ENCODE peak calls at places on chromosome 13, in eight cellular contexts. One of them, this sample, is unnamed.

GRCh38 chr13:87666826-87667225 is 4.3 kb upstream of the SLITRK5 start:
- DNase-seq in pancreas: no peak
- DNase-seq in brain microvascular endothelial cell: no peak
- DNase-seq in hepatocyte: no peak
- DNase-seq in tibial artery: no peak
- DNase-seq in astrocyte: no peak
- DNase-seq in uterus: no peak
- DNase-seq in AG04450: no peak
- DNase-seq in this sample: no peak

GRCh38 chr13:113207890-113208423 is 512 bp downstream of the PCID2 start:
- DNase-seq in AG04450: no peak
- DNase-seq in tibial artery: no peak
- DNase-seq in hepatocyte: peak
- DNase-seq in brain microvascular endothelial cell: peak
- DNase-seq in astrocyte: peak
- DNase-seq in uterus: no peak
- DNase-seq in pancreas: peak
- DNase-seq in this sample: no peak

GRCh38 chr13:98563071-98563470 is 13.8 kb downstream of the STK24 start:
- DNase-seq in tibial artery: no peak
- DNase-seq in hepatocyte: no peak
- DNase-seq in brain microvascular endothelial cell: no peak
- DNase-seq in pancreas: no peak
- DNase-seq in uterus: no peak
- DNase-seq in astrocyte: no peak
- DNase-seq in AG04450: no peak
- DNase-seq in this sample: no peak

GRCh38 chr13:71621152-71622124 is 245.6 kb downstream of the DACH1 start:
- DNase-seq in pancreas: no peak
- DNase-seq in AG04450: no peak
- DNase-seq in tibial artery: no peak
- DNase-seq in astrocyte: no peak
- DNase-seq in brain microvascular endothelial cell: no peak
- DNase-seq in uterus: no peak
- DNase-seq in hepatocyte: no peak
- DNase-seq in this sample: no peak

GRCh38 chr13:29524641-29525040 is 70.8 kb downstream of the SLC7A1 start:
- DNase-seq in tibial artery: no peak
- DNase-seq in brain microvascular endothelial cell: no peak
- DNase-seq in AG04450: no peak
- DNase-seq in astrocyte: no peak
- DNase-seq in hepatocyte: no peak
- DNase-seq in pancreas: no peak
- DNase-seq in uterus: no peak
- DNase-seq in this sample: no peak

GRCh38 chr13:34474469-34474868 is 467.6 kb upstream of the NBEA start:
- DNase-seq in tibial artery: no peak
- DNase-seq in uterus: no peak
- DNase-seq in AG04450: no peak
- DNase-seq in astrocyte: no peak
- DNase-seq in pancreas: no peak
- DNase-seq in hepatocyte: no peak
- DNase-seq in brain microvascular endothelial cell: no peak
- DNase-seq in this sample: no peak

GRCh38 chr13:24540236-24541126 is 27.9 kb upstream of the PARP4 start:
- DNase-seq in tibial artery: no peak
- DNase-seq in hepatocyte: peak
- DNase-seq in brain microvascular endothelial cell: no peak
- DNase-seq in pancreas: no peak
- DNase-seq in uterus: no peak
- DNase-seq in astrocyte: no peak
- DNase-seq in AG04450: no peak
- DNase-seq in this sample: no peak

GRCh38 chr13:90485441-90485840 is 862.0 kb upstream of the MIR17HG start:
- DNase-seq in tibial artery: no peak
- DNase-seq in brain microvascular endothelial cell: peak
- DNase-seq in uterus: no peak
- DNase-seq in pancreas: no peak
- DNase-seq in astrocyte: peak
- DNase-seq in hepatocyte: no peak
- DNase-seq in AG04450: no peak
- DNase-seq in this sample: peak

GRCh38 chr13:74136089-74136658 is 2.0 kb upstream of the KLF12 start:
- DNase-seq in uterus: no peak
- DNase-seq in hepatocyte: peak
- DNase-seq in tibial artery: peak
- DNase-seq in pancreas: no peak
- DNase-seq in brain microvascular endothelial cell: peak
- DNase-seq in astrocyte: peak
- DNase-seq in AG04450: no peak
- DNase-seq in this sample: no peak

GRCh38 chr13:110699148-110700145 is 6.5 kb downstream of the CARS2 start:
- DNase-seq in tibial artery: no peak
- DNase-seq in AG04450: no peak
- DNase-seq in hepatocyte: no peak
- DNase-seq in astrocyte: no peak
- DNase-seq in uterus: no peak
- DNase-seq in pancreas: no peak
- DNase-seq in brain microvascular endothelial cell: no peak
- DNase-seq in this sample: no peak

GRCh38 chr13:62747152-62747551 is 1331.5 kb upstream of the PCDH20 start:
- DNase-seq in astrocyte: no peak
- DNase-seq in AG04450: no peak
- DNase-seq in brain microvascular endothelial cell: no peak
- DNase-seq in pancreas: no peak
- DNase-seq in uterus: no peak
- DNase-seq in tibial artery: no peak
- DNase-seq in hepatocyte: no peak
- DNase-seq in this sample: no peak

GRCh38 chr13:93296584-93296983 is 70.0 kb downstream of the GPC6 start:
- DNase-seq in pancreas: no peak
- DNase-seq in tibial artery: no peak
- DNase-seq in hepatocyte: no peak
- DNase-seq in AG04450: no peak
- DNase-seq in uterus: no peak
- DNase-seq in brain microvascular endothelial cell: no peak
- DNase-seq in astrocyte: no peak
- DNase-seq in this sample: no peak

GRCh38 chr13:60755380-60756163 is 358.6 kb downstream of the TDRD3 start:
- DNase-seq in tibial artery: no peak
- DNase-seq in AG04450: no peak
- DNase-seq in pancreas: no peak
- DNase-seq in brain microvascular endothelial cell: no peak
- DNase-seq in hepatocyte: peak
- DNase-seq in uterus: no peak
- DNase-seq in astrocyte: no peak
- DNase-seq in this sample: peak

GRCh38 chr13:45749026-45749759 is 47.1 kb downstream of the CBY2 start:
- DNase-seq in astrocyte: no peak
- DNase-seq in uterus: no peak
- DNase-seq in brain microvascular endothelial cell: no peak
- DNase-seq in tibial artery: no peak
- DNase-seq in hepatocyte: no peak
- DNase-seq in pancreas: no peak
- DNase-seq in AG04450: no peak
- DNase-seq in this sample: peak

GRCh38 chr13:24284876-24285275 is 24.5 kb upstream of the C1QTNF9 start:
- DNase-seq in brain microvascular endothelial cell: no peak
- DNase-seq in pancreas: no peak
- DNase-seq in AG04450: no peak
- DNase-seq in tibial artery: no peak
- DNase-seq in uterus: no peak
- DNase-seq in hepatocyte: no peak
- DNase-seq in astrocyte: no peak
- DNase-seq in this sample: no peak

GRCh38 chr13:99605417-99606321 is 104.4 kb downstream of the TM9SF2 start:
- DNase-seq in astrocyte: peak
- DNase-seq in pancreas: peak
- DNase-seq in hepatocyte: peak
- DNase-seq in uterus: peak
- DNase-seq in AG04450: no peak
- DNase-seq in brain microvascular endothelial cell: no peak
- DNase-seq in tibial artery: peak
- DNase-seq in this sample: no peak

GRCh38 chr13:42832341-42833153 is 51.2 kb downstream of the FAM216B start:
- DNase-seq in pancreas: no peak
- DNase-seq in tibial artery: no peak
- DNase-seq in hepatocyte: peak
- DNase-seq in astrocyte: peak
- DNase-seq in brain microvascular endothelial cell: peak
- DNase-seq in uterus: no peak
- DNase-seq in AG04450: no peak
- DNase-seq in this sample: no peak

GRCh38 chr13:59318320-59318930 is 845.3 kb downstream of the DIAPH3 start:
- DNase-seq in pancreas: peak
- DNase-seq in brain microvascular endothelial cell: peak
- DNase-seq in tibial artery: peak
- DNase-seq in AG04450: peak
- DNase-seq in astrocyte: peak
- DNase-seq in uterus: peak
- DNase-seq in hepatocyte: peak
- DNase-seq in this sample: peak

GRCh38 chr13:102277286-102277685 is 124.6 kb downstream of the FGF14 start:
- DNase-seq in hepatocyte: no peak
- DNase-seq in brain microvascular endothelial cell: no peak
- DNase-seq in uterus: peak
- DNase-seq in astrocyte: no peak
- DNase-seq in tibial artery: no peak
- DNase-seq in pancreas: no peak
- DNase-seq in AG04450: no peak
- DNase-seq in this sample: no peak

DNA sequence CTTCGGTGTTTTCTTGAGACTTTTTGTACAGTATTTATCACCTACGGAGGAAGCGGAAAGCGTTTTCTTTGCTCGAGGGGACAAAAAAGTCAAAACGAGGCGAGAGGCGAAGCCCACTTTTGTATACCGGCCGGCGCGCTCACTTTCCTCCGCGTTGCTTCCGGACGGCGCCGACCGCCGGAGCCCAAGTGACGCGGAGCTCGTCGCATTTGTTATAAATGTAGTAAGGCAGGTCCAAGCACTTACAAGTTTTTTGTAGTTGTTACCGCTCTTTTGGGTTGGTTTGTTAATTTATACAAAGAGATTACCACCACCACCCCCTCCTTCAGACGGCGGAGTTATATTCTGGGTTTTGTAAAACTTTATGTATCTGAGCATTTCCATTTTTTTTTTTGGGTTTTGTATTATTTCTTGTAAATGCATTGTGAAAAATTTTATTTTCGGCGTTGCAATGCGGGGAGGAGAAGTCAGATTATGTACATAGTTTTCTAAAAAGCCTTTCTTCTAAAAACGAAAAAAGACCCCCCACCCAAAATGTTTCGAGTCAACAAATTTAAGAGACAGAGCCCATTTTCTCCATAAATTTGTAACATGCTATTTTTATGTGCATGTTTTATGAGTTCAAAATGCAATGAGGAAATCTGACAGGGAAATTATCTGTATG is 2.2 kb downstream of the SOX1 start:
- DNase-seq in hepatocyte: no peak
- DNase-seq in tibial artery: no peak
- DNase-seq in pancreas: no peak
- DNase-seq in AG04450: no peak
- DNase-seq in brain microvascular endothelial cell: no peak
- DNase-seq in uterus: no peak
- DNase-seq in astrocyte: no peak
- DNase-seq in this sample: no peak
- H3K4me3 ChIP-seq in hepatocyte: no peak
- H3K4me3 ChIP-seq in tibial artery: no peak
- H3K4me3 ChIP-seq in pancreas: no peak
- H3K4me3 ChIP-seq in AG04450: no peak
- H3K4me3 ChIP-seq in brain microvascular endothelial cell: no peak
- H3K4me3 ChIP-seq in uterus: no peak
- H3K4me3 ChIP-seq in astrocyte: no peak
- H3K4me3 ChIP-seq in this sample: no peak

DNA sequence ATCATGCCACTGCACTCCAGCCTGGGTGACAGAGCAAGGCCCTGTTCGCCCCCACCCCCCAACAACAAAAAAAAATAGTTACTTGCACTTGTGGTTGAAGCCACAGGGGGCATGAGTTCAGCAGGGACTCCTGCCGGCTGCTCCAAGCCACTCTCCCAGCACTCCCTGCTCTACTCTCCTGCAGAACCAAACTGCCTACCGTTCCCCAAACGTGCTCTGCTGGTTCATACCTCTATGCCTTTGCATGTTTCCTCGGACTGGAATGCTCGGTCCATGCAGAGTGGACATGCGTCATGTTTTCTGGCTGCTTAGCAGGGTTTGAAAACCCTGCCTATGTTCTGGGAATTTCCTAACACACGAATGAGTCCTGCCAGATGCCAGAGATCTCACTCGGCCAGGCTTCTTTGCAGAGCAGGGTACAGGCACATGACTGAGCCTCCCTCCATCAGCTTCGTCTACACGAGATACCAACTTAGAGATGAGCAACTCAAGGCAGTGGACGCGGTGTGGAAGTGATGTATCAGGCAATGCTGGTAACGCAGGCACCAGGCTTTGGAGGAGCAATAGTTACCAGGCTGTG is 8.5 kb upstream of the SLC25A15 start:
- DNase-seq in hepatocyte: no peak
- DNase-seq in AG04450: no peak
- DNase-seq in tibial artery: no peak
- DNase-seq in brain microvascular endothelial cell: peak
- DNase-seq in pancreas: no peak
- DNase-seq in uterus: no peak
- DNase-seq in astrocyte: no peak
- DNase-seq in this sample: no peak
- TF ChIP-seq CTCF in hepatocyte: no peak
- TF ChIP-seq CTCF in AG04450: peak
- TF ChIP-seq CTCF in tibial artery: no peak
- TF ChIP-seq CTCF in brain microvascular endothelial cell: peak
- TF ChIP-seq CTCF in pancreas: no peak
- TF ChIP-seq CTCF in uterus: no peak
- TF ChIP-seq CTCF in astrocyte: no peak
- TF ChIP-seq CTCF in this sample: peak

DNA sequence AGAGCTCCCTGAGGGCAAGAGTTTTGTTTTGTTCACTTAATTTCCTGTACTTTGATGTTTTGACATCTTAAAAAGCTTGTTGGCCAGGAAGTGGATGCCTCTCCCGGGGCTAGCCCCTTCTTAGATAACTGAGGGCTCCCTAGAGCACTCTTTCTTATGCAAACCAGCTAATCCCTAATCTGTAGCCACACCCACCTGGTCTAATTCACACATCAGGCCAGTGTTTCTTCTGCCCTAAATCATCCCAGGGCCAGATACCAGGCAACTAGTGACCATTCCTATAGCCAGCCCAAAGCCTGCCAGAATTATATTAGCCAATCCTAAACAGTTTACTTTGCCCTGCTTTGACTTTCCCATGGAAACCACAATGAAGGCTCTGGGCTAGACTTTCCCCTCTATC is 24.7 kb downstream of the WBP4 start:
- DNase-seq in hepatocyte: no peak
- DNase-seq in pancreas: no peak
- DNase-seq in AG04450: no peak
- DNase-seq in uterus: no peak
- DNase-seq in brain microvascular endothelial cell: no peak
- DNase-seq in tibial artery: no peak
- DNase-seq in astrocyte: no peak
- DNase-seq in this sample: no peak
- H3K4me3 ChIP-seq in hepatocyte: no peak
- H3K4me3 ChIP-seq in pancreas: no peak
- H3K4me3 ChIP-seq in AG04450: no peak
- H3K4me3 ChIP-seq in uterus: no peak
- H3K4me3 ChIP-seq in brain microvascular endothelial cell: no peak
- H3K4me3 ChIP-seq in tibial artery: no peak
- H3K4me3 ChIP-seq in astrocyte: no peak
- H3K4me3 ChIP-seq in this sample: no peak

GRCh38 chr13:75566658-75567057 is 17.1 kb downstream of the UCHL3 start:
- DNase-seq in AG04450: no peak
- DNase-seq in brain microvascular endothelial cell: no peak
- DNase-seq in hepatocyte: peak
- DNase-seq in tibial artery: no peak
- DNase-seq in pancreas: no peak
- DNase-seq in astrocyte: peak
- DNase-seq in uterus: no peak
- DNase-seq in this sample: no peak
- TF ChIP-seq CTCF in AG04450: peak
- TF ChIP-seq CTCF in brain microvascular endothelial cell: peak
- TF ChIP-seq CTCF in hepatocyte: peak
- TF ChIP-seq CTCF in tibial artery: no peak
- TF ChIP-seq CTCF in pancreas: no peak
- TF ChIP-seq CTCF in astrocyte: peak
- TF ChIP-seq CTCF in uterus: no peak
- TF ChIP-seq CTCF in this sample: peak

This sample was measured in retinal pigment epithelial cell.